ENCODE peak calls at places on chromosomes 5 and 9, in seven cellular contexts. N, R, F, L, Q, I and Y are unnamed samples.
A peak's percentile ranks its signal among the peaks of the same experiment; 100 is the strongest.

GRCh38 chr5:177005619-177006264 is 837 bp downstream of the UIMC1 start:
- DNase-seq in N (peak; percentile 84), R (no peak), F (peak; percentile 76), L (no peak), Q (peak; percentile 91), I (peak; percentile 54), Y (peak; percentile 73)

GRCh38 chr9:115276621-115277020 is 158.7 kb upstream of the TNC start:
- DNase-seq in N (no peak), R (no peak), F (no peak), L (no peak), Q (no peak), I (peak; percentile 39), Y (no peak)

GRCh38 chr5:136776022-136776927 is 410.9 kb upstream of the TRPC7 start:
- DNase-seq in N (no peak), R (peak; percentile 4), F (no peak), L (peak; percentile 12), Q (no peak), I (peak; percentile 12), Y (no peak)

GRCh38 chr9:115946530-115946929 is 207.1 kb upstream of the PAPPA start:
- DNase-seq in N (no peak), R (no peak), F (no peak), L (no peak), Q (no peak), I (no peak), Y (no peak)

GRCh38 chr9:112894699-112895098 is 4.0 kb upstream of the SLC46A2 start:
- DNase-seq in N (no peak), R (no peak), F (no peak), L (no peak), Q (no peak), I (no peak), Y (no peak)

GRCh38 chr5:38473008-38473407 is 83.4 kb downstream of the LIFR start:
- DNase-seq in N (no peak), R (no peak), F (no peak), L (no peak), Q (no peak), I (no peak), Y (peak; percentile 32)

GRCh38 chr5:54302267-54302687 is 8.1 kb downstream of the ARL15 start:
- DNase-seq in N (no peak), R (no peak), F (no peak), L (no peak), Q (no peak), I (peak; percentile 35), Y (no peak)

GRCh38 chr9:137705443-137705863 is 86.6 kb downstream of the EHMT1 start:
- DNase-seq in N (no peak), R (no peak), F (no peak), L (no peak), Q (peak; percentile 78), I (no peak), Y (no peak)

GRCh38 chr9:100505564-100506159 is 32.7 kb downstream of the TMEFF1 start:
- DNase-seq in N (no peak), R (no peak), F (no peak), L (peak; percentile 25), Q (no peak), I (peak; percentile 64), Y (peak; percentile 38)

GRCh38 chr9:122007837-122008236 is 85.3 kb downstream of the TTLL11 start:
- DNase-seq in N (no peak), R (no peak), F (no peak), L (no peak), Q (no peak), I (no peak), Y (no peak)

GRCh38 chr5:17966636-17967402 is 332.6 kb downstream of the TAF11L14 start:
- DNase-seq in N (no peak), R (no peak), F (no peak), L (no peak), Q (no peak), I (no peak), Y (no peak)

GRCh38 chr9:135568026-135568425 is 6.5 kb downstream of the PAEP start:
- DNase-seq in N (no peak), R (no peak), F (no peak), L (no peak), Q (no peak), I (no peak), Y (no peak)

GRCh38 chr9:3244963-3245653 is 280.7 kb downstream of the RFX3 start:
- DNase-seq in N (no peak), R (no peak), F (no peak), L (no peak), Q (no peak), I (no peak), Y (no peak)

GRCh38 chr5:14025566-14026276 is 81.2 kb upstream of the DNAH5 start:
- DNase-seq in N (no peak), R (no peak), F (no peak), L (no peak), Q (peak; percentile 34), I (no peak), Y (no peak)

GRCh38 chr5:91048073-91048472 is 335.0 kb downstream of the ARRDC3 start:
- DNase-seq in N (no peak), R (no peak), F (no peak), L (no peak), Q (no peak), I (no peak), Y (no peak)

GRCh38 chr5:35804201-35804653 is 52.5 kb upstream of the IL7R start:
- DNase-seq in N (no peak), R (no peak), F (no peak), L (no peak), Q (no peak), I (no peak), Y (no peak)

GRCh38 chr5:138024117-138024516 is 8.8 kb downstream of the FAM13B start:
- DNase-seq in N (no peak), R (no peak), F (no peak), L (no peak), Q (no peak), I (no peak), Y (no peak)

GRCh38 chr5:92889140-92889539 is 691.9 kb downstream of the NR2F1-AS1 start:
- DNase-seq in N (no peak), R (no peak), F (no peak), L (no peak), Q (no peak), I (no peak), Y (no peak)